ENCODE peak calls at places on chromosomes 13 and 19, in eight cellular contexts. One of them, this sample, is unnamed.

GRCh38 chr19:39160523-39160861 is 34.9 kb downstream of the PAK4 start:
- DNase-seq in body of pancreas: no peak
- DNase-seq in heart left ventricle: no peak
- DNase-seq in NB4: no peak
- DNase-seq in lower leg skin: no peak
- DNase-seq in IMR-90: peak; percentile 72
- DNase-seq in ovary: peak; percentile 65
- DNase-seq in Peyer's patch: no peak
- DNase-seq in this sample: no peak

GRCh38 chr13:49295231-49295630 is 47.5 kb downstream of the CDADC1 start:
- DNase-seq in Peyer's patch: no peak
- DNase-seq in body of pancreas: no peak
- DNase-seq in IMR-90: no peak
- DNase-seq in heart left ventricle: no peak
- DNase-seq in ovary: peak; percentile 90
- DNase-seq in lower leg skin: no peak
- DNase-seq in NB4: no peak
- DNase-seq in this sample: no peak

GRCh38 chr19:50628551-50628950 is 11.1 kb downstream of the SYT3 start:
- DNase-seq in ovary: no peak
- DNase-seq in Peyer's patch: no peak
- DNase-seq in body of pancreas: no peak
- DNase-seq in IMR-90: no peak
- DNase-seq in heart left ventricle: no peak
- DNase-seq in NB4: no peak
- DNase-seq in lower leg skin: no peak
- DNase-seq in this sample: no peak

GRCh38 chr13:35526577-35526976 is 50.1 kb upstream of the MAB21L1 start:
- DNase-seq in NB4: no peak
- DNase-seq in body of pancreas: no peak
- DNase-seq in heart left ventricle: no peak
- DNase-seq in Peyer's patch: no peak
- DNase-seq in ovary: no peak
- DNase-seq in lower leg skin: no peak
- DNase-seq in IMR-90: no peak
- DNase-seq in this sample: no peak

GRCh38 chr13:46100191-46100877 is 4.5 kb downstream of the CPB2 start:
- DNase-seq in NB4: peak; percentile 72
- DNase-seq in Peyer's patch: no peak
- DNase-seq in ovary: no peak
- DNase-seq in lower leg skin: no peak
- DNase-seq in body of pancreas: no peak
- DNase-seq in IMR-90: no peak
- DNase-seq in heart left ventricle: no peak
- DNase-seq in this sample: no peak

GRCh38 chr19:46946090-46946489 is 73.5 kb upstream of the NPAS1 start:
- DNase-seq in heart left ventricle: no peak
- DNase-seq in IMR-90: no peak
- DNase-seq in ovary: no peak
- DNase-seq in lower leg skin: no peak
- DNase-seq in Peyer's patch: no peak
- DNase-seq in NB4: no peak
- DNase-seq in body of pancreas: no peak
- DNase-seq in this sample: no peak

GRCh38 chr13:40476175-40476958 is 190.1 kb downstream of the FOXO1 start:
- DNase-seq in Peyer's patch: no peak
- DNase-seq in heart left ventricle: no peak
- DNase-seq in NB4: no peak
- DNase-seq in body of pancreas: no peak
- DNase-seq in lower leg skin: peak; percentile 39
- DNase-seq in IMR-90: no peak
- DNase-seq in ovary: no peak
- DNase-seq in this sample: no peak

GRCh38 chr13:37701306-37701705 is 102.7 kb upstream of the POSTN start:
- DNase-seq in NB4: no peak
- DNase-seq in Peyer's patch: no peak
- DNase-seq in lower leg skin: no peak
- DNase-seq in IMR-90: peak; percentile 67
- DNase-seq in body of pancreas: no peak
- DNase-seq in heart left ventricle: no peak
- DNase-seq in ovary: no peak
- DNase-seq in this sample: no peak

GRCh38 chr19:23254141-23254910 is 4.1 kb upstream of the ZNF724 start:
- DNase-seq in Peyer's patch: no peak
- DNase-seq in NB4: no peak
- DNase-seq in IMR-90: no peak
- DNase-seq in lower leg skin: no peak
- DNase-seq in ovary: no peak
- DNase-seq in body of pancreas: no peak
- DNase-seq in heart left ventricle: no peak
- DNase-seq in this sample: no peak

GRCh38 chr19:23255700-23256099 is 5.5 kb upstream of the ZNF724 start:
- DNase-seq in heart left ventricle: no peak
- DNase-seq in IMR-90: no peak
- DNase-seq in Peyer's patch: no peak
- DNase-seq in ovary: no peak
- DNase-seq in body of pancreas: no peak
- DNase-seq in NB4: no peak
- DNase-seq in lower leg skin: no peak
- DNase-seq in this sample: no peak

GRCh38 chr19:23249911-23250649 is at the start of gene ZNF724:
- DNase-seq in lower leg skin: peak; percentile 98
- DNase-seq in body of pancreas: peak; percentile 93
- DNase-seq in ovary: peak; percentile 85
- DNase-seq in IMR-90: peak; percentile 97
- DNase-seq in Peyer's patch: peak; percentile 92
- DNase-seq in heart left ventricle: peak; percentile 94
- DNase-seq in NB4: peak; percentile 100
- DNase-seq in this sample: peak; percentile 68
- TF ChIP-seq POLR2A in lower leg skin: no peak
- TF ChIP-seq POLR2A in body of pancreas: peak; percentile 57
- TF ChIP-seq POLR2A in ovary: no peak
- TF ChIP-seq POLR2A in IMR-90: no peak
- TF ChIP-seq POLR2A in Peyer's patch: no peak
- TF ChIP-seq POLR2A in heart left ventricle: peak; percentile 23
- TF ChIP-seq POLR2A in NB4: peak; percentile 89
- TF ChIP-seq POLR2A in this sample: peak; percentile 55

DNA sequence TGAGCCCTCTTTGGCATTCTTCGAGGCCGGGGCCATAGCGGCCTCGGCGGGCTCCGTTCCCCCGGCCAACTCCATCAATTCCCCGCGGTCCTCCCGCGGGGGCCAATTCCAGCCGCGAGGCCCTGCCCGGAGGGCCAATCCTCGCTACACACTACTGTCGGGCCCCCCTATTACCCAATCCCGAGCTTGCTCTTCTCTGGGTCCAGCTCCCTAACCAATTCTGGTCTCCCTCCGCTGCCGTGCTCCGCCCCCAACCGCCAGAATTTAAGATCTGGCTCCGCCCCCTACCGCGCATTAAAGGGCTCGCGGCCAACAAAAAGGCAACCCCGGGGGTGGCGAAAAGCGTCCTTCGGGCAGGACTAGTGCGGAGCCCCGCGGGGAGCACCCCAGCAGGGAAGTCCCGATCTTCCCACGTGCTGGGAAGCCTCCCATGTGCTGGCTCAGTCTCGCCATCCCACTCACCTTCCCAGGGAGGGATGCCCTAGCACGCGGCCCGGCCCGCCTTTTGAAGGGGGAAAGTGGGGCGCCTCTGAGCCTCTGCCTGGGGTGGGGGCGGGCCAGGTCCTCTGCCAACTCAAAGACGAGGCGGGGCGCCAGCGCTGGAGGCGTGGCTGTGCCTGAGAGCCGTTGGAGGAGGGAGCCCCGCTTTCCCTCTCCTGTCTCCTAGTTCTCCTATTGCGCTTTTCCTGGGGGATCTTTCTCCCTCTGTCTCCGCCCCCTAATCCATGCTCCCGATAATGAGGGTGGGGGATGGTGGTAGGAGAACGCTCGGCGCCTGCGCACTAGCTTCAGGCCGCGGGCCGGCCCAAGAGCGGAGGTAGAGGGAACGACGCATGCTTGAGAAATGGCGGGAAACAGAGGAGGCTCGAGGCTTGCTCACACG is 3.5 kb downstream of the LIPE start:
- DNase-seq in body of pancreas: peak; percentile 80
- DNase-seq in ovary: peak; percentile 76
- DNase-seq in NB4: no peak
- DNase-seq in heart left ventricle: peak; percentile 92
- DNase-seq in Peyer's patch: peak; percentile 76
- DNase-seq in lower leg skin: peak; percentile 95
- DNase-seq in IMR-90: peak; percentile 90
- DNase-seq in this sample: peak; percentile 96
- TF ChIP-seq POLR2A in body of pancreas: peak; percentile 48
- TF ChIP-seq POLR2A in ovary: peak; percentile 54
- TF ChIP-seq POLR2A in NB4: no peak
- TF ChIP-seq POLR2A in heart left ventricle: peak; percentile 69
- TF ChIP-seq POLR2A in Peyer's patch: peak; percentile 77
- TF ChIP-seq POLR2A in lower leg skin: no peak
- TF ChIP-seq POLR2A in IMR-90: no peak
- TF ChIP-seq POLR2A in this sample: no peak

GRCh38 chr13:110712081-110712848 is 1.2 kb upstream of the ING1 start:
- DNase-seq in heart left ventricle: peak; percentile 93
- DNase-seq in body of pancreas: peak; percentile 87
- DNase-seq in Peyer's patch: peak; percentile 93
- DNase-seq in IMR-90: peak; percentile 73
- DNase-seq in NB4: peak; percentile 93
- DNase-seq in ovary: peak; percentile 84
- DNase-seq in lower leg skin: peak; percentile 96
- DNase-seq in this sample: peak; percentile 93
- TF ChIP-seq POLR2A in heart left ventricle: peak; percentile 93
- TF ChIP-seq POLR2A in body of pancreas: peak; percentile 94
- TF ChIP-seq POLR2A in Peyer's patch: peak; percentile 95
- TF ChIP-seq POLR2A in IMR-90: peak; percentile 81
- TF ChIP-seq POLR2A in NB4: peak; percentile 99
- TF ChIP-seq POLR2A in ovary: peak; percentile 81
- TF ChIP-seq POLR2A in lower leg skin: no peak
- TF ChIP-seq POLR2A in this sample: peak; percentile 92

DNA sequence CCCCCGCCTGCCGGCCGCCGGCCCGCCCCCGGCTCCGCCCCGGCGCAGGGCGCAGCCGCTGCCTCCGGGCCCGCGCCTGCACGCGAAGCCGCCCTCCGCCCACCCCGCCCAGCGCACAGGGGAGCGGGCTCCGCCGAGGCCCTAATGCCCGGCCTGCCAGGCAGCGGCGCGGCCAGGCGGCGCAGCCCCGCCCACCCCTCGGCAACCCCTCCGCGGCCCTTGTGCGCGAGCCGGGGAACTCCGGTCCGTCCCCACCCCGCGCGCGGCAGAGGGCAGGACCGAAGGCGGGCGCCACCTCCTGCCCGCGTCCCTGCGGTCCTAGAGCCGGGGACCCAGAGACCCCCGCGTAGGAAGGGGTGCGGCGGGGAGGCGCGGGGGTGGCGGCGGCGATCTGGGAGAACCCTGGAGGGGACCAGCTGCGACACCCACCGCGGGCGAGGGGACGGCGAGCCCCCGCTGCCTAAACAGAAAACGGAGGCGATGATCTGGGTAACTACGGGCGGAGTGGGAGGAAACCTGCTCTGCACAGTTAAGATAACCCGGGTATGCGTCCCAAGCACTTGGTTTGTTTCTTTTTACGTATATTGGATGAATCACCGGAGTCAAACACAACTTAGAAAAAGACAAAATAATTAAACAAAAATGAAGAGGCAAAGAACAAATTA is 351 bp upstream of the USP12 start:
- DNase-seq in lower leg skin: peak; percentile 98
- DNase-seq in body of pancreas: peak; percentile 93
- DNase-seq in IMR-90: peak; percentile 90
- DNase-seq in NB4: peak; percentile 96
- DNase-seq in Peyer's patch: peak; percentile 97
- DNase-seq in heart left ventricle: peak; percentile 96
- DNase-seq in ovary: peak; percentile 87
- DNase-seq in this sample: peak; percentile 74
- TF ChIP-seq POLR2A in lower leg skin: no peak
- TF ChIP-seq POLR2A in body of pancreas: peak; percentile 45
- TF ChIP-seq POLR2A in IMR-90: peak; percentile 61
- TF ChIP-seq POLR2A in NB4: peak; percentile 52
- TF ChIP-seq POLR2A in Peyer's patch: peak; percentile 42
- TF ChIP-seq POLR2A in heart left ventricle: no peak
- TF ChIP-seq POLR2A in ovary: no peak
- TF ChIP-seq POLR2A in this sample: no peak

GRCh38 chr19:4582112-4582553 is 22.6 kb upstream of the SEMA6B start:
- DNase-seq in heart left ventricle: no peak
- DNase-seq in body of pancreas: no peak
- DNase-seq in NB4: no peak
- DNase-seq in Peyer's patch: no peak
- DNase-seq in IMR-90: no peak
- DNase-seq in ovary: no peak
- DNase-seq in lower leg skin: no peak
- DNase-seq in this sample: no peak
- TF ChIP-seq POLR2A in heart left ventricle: no peak
- TF ChIP-seq POLR2A in body of pancreas: no peak
- TF ChIP-seq POLR2A in NB4: no peak
- TF ChIP-seq POLR2A in Peyer's patch: no peak
- TF ChIP-seq POLR2A in IMR-90: no peak
- TF ChIP-seq POLR2A in ovary: no peak
- TF ChIP-seq POLR2A in lower leg skin: no peak
- TF ChIP-seq POLR2A in this sample: no peak